ENCODE peak calls at places on chromosomes 2 and 18, in four cellular contexts. One of them, this sample, is unnamed.

GRCh38 chr2:241582806-241583205 is 24.3 kb downstream of the BOK start:
- DNase-seq in GM12878: no peak
- DNase-seq in K562: no peak
- DNase-seq in HL-60: no peak
- DNase-seq in this sample: no peak

GRCh38 chr2:165401285-165401852 is 68.1 kb upstream of the CSRNP3 start:
- DNase-seq in GM12878: peak
- DNase-seq in K562: peak
- DNase-seq in HL-60: peak
- DNase-seq in this sample: no peak

GRCh38 chr2:171172980-171173542 is 12.4 kb upstream of the TLK1 start:
- DNase-seq in GM12878: no peak
- DNase-seq in K562: no peak
- DNase-seq in HL-60: no peak
- DNase-seq in this sample: no peak

GRCh38 chr2:236008006-236008405 is 160.2 kb downstream of the GBX2 start:
- DNase-seq in GM12878: no peak
- DNase-seq in K562: no peak
- DNase-seq in HL-60: no peak
- DNase-seq in this sample: no peak

GRCh38 chr2:241866896-241867631 is 2.5 kb upstream of the RTP5 start:
- DNase-seq in GM12878: no peak
- DNase-seq in K562: no peak
- DNase-seq in HL-60: no peak
- DNase-seq in this sample: no peak

GRCh38 chr2:191051825-191052778 is 38.1 kb upstream of the STAT1 start:
- DNase-seq in GM12878: peak
- DNase-seq in K562: peak
- DNase-seq in HL-60: peak
- DNase-seq in this sample: no peak

GRCh38 chr2:102091121-102091520 is 51.4 kb upstream of the IL1R1 start:
- DNase-seq in GM12878: no peak
- DNase-seq in K562: no peak
- DNase-seq in HL-60: no peak
- DNase-seq in this sample: no peak

GRCh38 chr2:188675391-188676011 is 298.7 kb upstream of the COL3A1 start:
- DNase-seq in GM12878: no peak
- DNase-seq in K562: no peak
- DNase-seq in HL-60: no peak
- DNase-seq in this sample: no peak

GRCh38 chr2:9668686-9669338 is 38.0 kb upstream of the YWHAQ start:
- DNase-seq in GM12878: no peak
- DNase-seq in K562: no peak
- DNase-seq in HL-60: no peak
- DNase-seq in this sample: no peak

GRCh38 chr2:58063641-58064040 is 17.0 kb downstream of the VRK2 start:
- DNase-seq in GM12878: no peak
- DNase-seq in K562: no peak
- DNase-seq in HL-60: no peak
- DNase-seq in this sample: no peak

GRCh38 chr18:47930844-47931706 is 616 bp upstream of the SMAD2 start:
- DNase-seq in GM12878: peak
- DNase-seq in K562: peak
- DNase-seq in HL-60: peak
- DNase-seq in this sample: peak

GRCh38 chr2:228378696-228379425 is 197.4 kb upstream of the SPHKAP start:
- DNase-seq in GM12878: no peak
- DNase-seq in K562: no peak
- DNase-seq in HL-60: no peak
- DNase-seq in this sample: no peak

GRCh38 chr2:238995634-238996033 is 147.7 kb downstream of the TWIST2 start:
- DNase-seq in GM12878: no peak
- DNase-seq in K562: no peak
- DNase-seq in HL-60: no peak
- DNase-seq in this sample: no peak

GRCh38 chr2:67719351-67719750 is 322.2 kb downstream of the ETAA1 start:
- DNase-seq in GM12878: no peak
- DNase-seq in K562: no peak
- DNase-seq in HL-60: no peak
- DNase-seq in this sample: no peak

DNA sequence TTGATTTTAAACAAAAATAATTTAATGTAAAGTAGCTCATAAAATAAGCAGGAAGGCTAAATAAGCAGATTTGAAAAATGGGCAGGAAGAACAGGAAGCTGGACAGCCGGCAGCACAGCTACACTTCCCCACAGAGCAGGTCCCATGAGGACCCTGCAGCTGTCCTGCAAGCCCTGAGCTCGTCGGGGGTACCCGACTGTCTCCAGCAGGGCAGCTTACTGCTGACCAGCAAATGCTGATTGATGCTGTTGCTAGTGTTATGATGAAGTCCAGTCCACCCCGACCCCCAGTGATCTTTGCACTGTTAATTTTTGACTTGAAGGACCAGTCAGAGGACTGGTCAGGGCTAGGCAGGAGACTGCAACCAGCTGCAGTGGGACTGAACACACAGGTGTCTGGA is 27.5 kb downstream of the POLE4 start:
- DNase-seq in GM12878: no peak
- DNase-seq in K562: no peak
- DNase-seq in HL-60: no peak
- DNase-seq in this sample: no peak
- TF ChIP-seq SPI1 in GM12878: no peak
- TF ChIP-seq SPI1 in K562: no peak
- TF ChIP-seq SPI1 in HL-60: peak
- TF ChIP-seq SPI1 in this sample: no peak

GRCh38 chr2:2708575-2708974 is 377.5 kb upstream of the MYT1L start:
- DNase-seq in GM12878: no peak
- DNase-seq in K562: no peak
- DNase-seq in HL-60: no peak
- DNase-seq in this sample: no peak
- TF ChIP-seq SPI1 in GM12878: no peak
- TF ChIP-seq SPI1 in K562: no peak
- TF ChIP-seq SPI1 in HL-60: no peak
- TF ChIP-seq SPI1 in this sample: no peak

GRCh38 chr2:172467382-172467781 is 40.0 kb downstream of the ITGA6 start:
- DNase-seq in GM12878: no peak
- DNase-seq in K562: no peak
- DNase-seq in HL-60: no peak
- DNase-seq in this sample: no peak

GRCh38 chr2:172478353-172478752 is 51.0 kb downstream of the ITGA6 start:
- DNase-seq in GM12878: no peak
- DNase-seq in K562: no peak
- DNase-seq in HL-60: no peak
- DNase-seq in this sample: no peak

GRCh38 chr2:172473167-172473566 is 45.8 kb downstream of the ITGA6 start:
- DNase-seq in GM12878: no peak
- DNase-seq in K562: no peak
- DNase-seq in HL-60: no peak
- DNase-seq in this sample: no peak

GRCh38 chr2:172471168-172471567 is 43.8 kb downstream of the ITGA6 start:
- DNase-seq in GM12878: no peak
- DNase-seq in K562: no peak
- DNase-seq in HL-60: no peak
- DNase-seq in this sample: no peak

GRCh38 chr2:172472441-172473051 is 45.2 kb downstream of the ITGA6 start:
- DNase-seq in GM12878: no peak
- DNase-seq in K562: no peak
- DNase-seq in HL-60: no peak
- DNase-seq in this sample: no peak
- TF ChIP-seq SPI1 in GM12878: no peak
- TF ChIP-seq SPI1 in K562: no peak
- TF ChIP-seq SPI1 in HL-60: no peak
- TF ChIP-seq SPI1 in this sample: no peak

DNA sequence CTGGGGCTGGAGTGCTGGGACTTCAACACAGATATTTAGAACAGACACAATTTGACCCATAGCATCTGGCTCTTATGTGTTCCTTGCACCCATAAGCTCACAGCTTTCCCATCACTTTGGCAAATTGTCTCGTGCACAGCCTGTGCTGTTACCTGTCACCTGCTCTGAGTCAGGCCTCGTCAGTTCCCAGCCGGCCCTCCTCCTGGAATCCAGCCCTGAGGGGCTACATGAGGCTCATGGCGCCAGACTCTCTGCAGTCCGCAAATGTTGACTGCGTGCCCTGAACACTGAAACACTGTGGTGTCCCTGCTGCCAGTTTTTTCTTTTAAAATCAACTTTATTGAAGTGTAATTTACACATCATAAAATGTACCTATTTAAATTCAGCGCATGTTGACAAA is 65.4 kb upstream of the BZW1 start:
- DNase-seq in GM12878: no peak
- DNase-seq in K562: no peak
- DNase-seq in HL-60: no peak
- DNase-seq in this sample: no peak
- TF ChIP-seq SPI1 in GM12878: no peak
- TF ChIP-seq SPI1 in K562: no peak
- TF ChIP-seq SPI1 in HL-60: no peak
- TF ChIP-seq SPI1 in this sample: no peak

DNA sequence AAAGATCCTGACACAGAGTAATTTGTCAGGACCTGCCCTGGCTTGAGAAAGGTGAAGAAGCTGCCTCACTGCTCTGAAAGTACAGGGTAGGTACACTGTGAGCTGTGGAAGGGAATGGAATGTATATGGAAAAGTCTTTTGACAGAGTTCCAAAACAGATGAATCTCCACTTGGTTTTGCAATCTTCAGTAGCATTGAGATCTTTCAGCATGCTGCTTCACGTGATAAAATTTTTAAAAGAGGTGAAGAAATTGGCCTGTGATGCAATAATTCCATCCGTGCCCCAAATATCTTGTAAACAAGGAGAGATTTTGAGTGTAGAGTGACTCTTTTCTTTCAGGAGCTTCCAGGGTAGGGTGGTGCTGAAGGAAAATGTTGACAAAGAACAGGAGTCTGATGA is 123.1 kb downstream of the OSR1 start:
- DNase-seq in GM12878: no peak
- DNase-seq in K562: no peak
- DNase-seq in HL-60: no peak
- DNase-seq in this sample: no peak
- TF ChIP-seq SPI1 in GM12878: no peak
- TF ChIP-seq SPI1 in K562: no peak
- TF ChIP-seq SPI1 in HL-60: no peak
- TF ChIP-seq SPI1 in this sample: no peak

This sample was measured in GM12891.